ENCODE peak calls at places on chromosomes 16 and 17, in seven cellular contexts. D, K, Q, O, Y, M and Z are unnamed samples. For H3K9me3, the result is how much of the 10 kb centered on the place peaks cover.

GRCh38 chr16:72195609-72196008 is 23.7 kb upstream of the PMFBP1 start:
- DNase-seq in M (no peak), D (no peak), K (no peak), O (peak), Y (no peak), Q (no peak), Z (no peak)

GRCh38 chr17:38605230-38605851 is 411 bp downstream of the SRCIN1 start:
- DNase-seq in D (no peak), O (peak), K (no peak), Q (no peak), Y (peak), M (no peak), Z (no peak)

GRCh38 chr16:35713762-35714650 is 2254.6 kb downstream of the TP53TG3F start:
- DNase-seq in K (no peak), D (no peak), Q (no peak), O (no peak), Y (no peak), M (no peak), Z (no peak)

GRCh38 chr17:38730526-38731379 is 612 bp downstream of the CISD3 start:
- DNase-seq in Q (peak), Y (peak), D (no peak), O (peak), K (peak), M (peak), Z (peak)

GRCh38 chr16:84454611-84455010 is 49.8 kb downstream of the MEAK7 start:
- DNase-seq in Q (no peak), M (no peak), K (no peak), O (peak), D (no peak), Y (no peak), Z (no peak)

GRCh38 chr17:49760909-49761558 is 2.9 kb downstream of the FAM117A start:
- DNase-seq in Y (no peak), O (no peak), Q (no peak), D (no peak), K (no peak), M (no peak), Z (no peak)

GRCh38 chr17:77086433-77087010 is 54.2 kb upstream of the SEC14L1 start:
- DNase-seq in K (peak), M (peak), Y (peak), Q (peak), D (peak), O (peak), Z (peak)

GRCh38 chr16:84279871-84280270 is 14.8 kb upstream of the WFDC1 start:
- DNase-seq in K (no peak), Y (no peak), Q (no peak), M (no peak), O (no peak), D (no peak), Z (no peak)

GRCh38 chr16:84699147-84699711 is 571 bp upstream of the USP10 start:
- DNase-seq in Y (no peak), Q (no peak), O (no peak), M (no peak), K (no peak), D (no peak), Z (no peak)

GRCh38 chr17:7308625-7309433 is 1.4 kb downstream of the EIF5A start:
- DNase-seq in K (peak), M (peak), Q (peak), O (peak), D (peak), Y (peak), Z (peak)

GRCh38 chr16:57722651-57723050 is 12.9 kb upstream of the KATNB1 start:
- DNase-seq in O (no peak), M (no peak), K (no peak), D (no peak), Q (no peak), Y (no peak), Z (no peak)

GRCh38 chr16:83581994-83582747 is 225.6 kb upstream of the HSBP1 start:
- DNase-seq in O (no peak), K (no peak), D (no peak), Y (no peak), Q (no peak), M (no peak), Z (no peak)

GRCh38 chr17:65074778-65075250 is 18.3 kb upstream of the GNA13 start:
- DNase-seq in Q (no peak), O (peak), M (peak), D (no peak), Y (peak), K (peak), Z (peak)

GRCh38 chr17:46943511-46944393 is 20.8 kb downstream of the GOSR2 start:
- DNase-seq in Q (no peak), D (no peak), Y (peak), O (peak), K (peak), M (no peak), Z (no peak)

GRCh38 chr17:8887834-8888703 is 20.6 kb upstream of the PIK3R6 start:
- DNase-seq in D (no peak), Y (peak), Q (peak), M (peak), O (peak), K (no peak), Z (peak)

GRCh38 chr16:7182510-7183109 is 150.0 kb upstream of the RBFOX1 start:
- DNase-seq in M (no peak), D (no peak), O (peak), Y (no peak), K (no peak), Q (no peak), Z (no peak)

GRCh38 chr17:34756670-34757021 is 177.3 kb downstream of the TMEM132E start:
- DNase-seq in Y (no peak), D (no peak), O (peak), Q (no peak), K (no peak), M (no peak), Z (no peak)

GRCh38 chr17:77328823-77329740 is 188.3 kb downstream of the SEC14L1 start:
- DNase-seq in D (no peak), O (peak), K (no peak), M (no peak), Q (no peak), Y (no peak), Z (no peak)

GRCh38 chr17:82035956-82036633 is 1.4 kb downstream of the DCXR start:
- DNase-seq in D (no peak), Q (no peak), O (no peak), Y (no peak), K (no peak), M (no peak), Z (no peak)

GRCh38 chr17:76537578-76538280 is at the start of gene CYGB:
- DNase-seq in M (no peak), Q (no peak), K (no peak), O (peak), D (no peak), Y (peak), Z (peak)

DNA sequence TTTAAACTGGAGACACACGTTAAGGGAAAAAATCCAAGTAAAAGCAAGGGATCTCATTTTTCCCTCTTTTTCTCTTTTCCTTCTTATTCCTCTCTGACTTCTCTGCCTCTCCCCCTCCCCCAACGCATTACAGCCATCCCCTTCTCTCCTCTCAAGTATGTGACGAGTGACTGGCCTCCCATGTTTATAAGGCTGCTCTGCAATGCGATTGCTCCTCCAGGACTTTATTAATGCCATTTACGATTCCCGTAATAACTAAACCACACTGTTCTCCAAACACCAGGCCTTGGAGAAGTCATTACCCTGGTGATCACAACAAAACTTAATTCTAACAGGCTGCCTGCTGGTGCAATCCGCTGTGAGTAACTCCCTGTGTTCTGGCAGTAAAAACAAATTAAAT is 88.8 kb downstream of the HS3ST3B1 start:
- DNase-seq in K (no peak), O (peak), Y (no peak), M (no peak), Q (no peak), D (no peak), Z (no peak)
- H3K9me3 ChIP-seq in K (under half), O (under half), Y (under half), M (under half), Q (under half), D (under half), Z (under half)

GRCh38 chr16:31842864-31843263 is 30.7 kb upstream of the ZNF267 start:
- DNase-seq in K (no peak), Y (no peak), Q (no peak), D (no peak), M (no peak), O (no peak), Z (no peak)
- H3K9me3 ChIP-seq in K (under half), Y (under half), Q (under half), D (under half), M (under half), O (half or more), Z (half or more)

DNA sequence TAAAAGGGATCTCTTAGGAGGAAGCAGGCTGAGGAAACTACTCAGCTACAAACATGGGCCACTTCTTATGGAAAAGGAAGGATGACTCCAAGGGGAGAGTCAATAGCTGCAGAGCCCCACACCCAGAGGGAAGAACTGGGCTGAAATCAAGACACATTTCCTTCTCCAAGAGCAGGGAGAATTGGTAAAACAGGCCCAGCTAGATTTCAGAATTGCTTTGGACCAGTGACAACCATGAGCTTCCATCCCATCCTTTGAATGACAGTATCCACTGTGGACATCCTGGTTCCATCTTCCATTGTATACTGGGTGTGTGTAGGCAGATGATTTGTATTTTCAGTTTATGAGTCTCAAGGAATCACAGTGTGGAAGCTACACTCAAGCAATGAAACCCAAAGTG is 267.5 kb downstream of the IRF8 start:
- DNase-seq in D (no peak), K (no peak), M (no peak), Q (no peak), Y (no peak), O (no peak), Z (no peak)
- H3K9me3 ChIP-seq in D (under half), K (under half), M (under half), Q (under half), Y (under half), O (under half), Z (under half)

GRCh38 chr17:16551878-16552636 is 16.9 kb downstream of the ZNF287 start:
- DNase-seq in Q (no peak), K (no peak), O (no peak), Y (no peak), D (no peak), M (no peak), Z (no peak)
- H3K9me3 ChIP-seq in Q (under half), K (half or more), O (half or more), Y (under half), D (under half), M (under half), Z (half or more)

DNA sequence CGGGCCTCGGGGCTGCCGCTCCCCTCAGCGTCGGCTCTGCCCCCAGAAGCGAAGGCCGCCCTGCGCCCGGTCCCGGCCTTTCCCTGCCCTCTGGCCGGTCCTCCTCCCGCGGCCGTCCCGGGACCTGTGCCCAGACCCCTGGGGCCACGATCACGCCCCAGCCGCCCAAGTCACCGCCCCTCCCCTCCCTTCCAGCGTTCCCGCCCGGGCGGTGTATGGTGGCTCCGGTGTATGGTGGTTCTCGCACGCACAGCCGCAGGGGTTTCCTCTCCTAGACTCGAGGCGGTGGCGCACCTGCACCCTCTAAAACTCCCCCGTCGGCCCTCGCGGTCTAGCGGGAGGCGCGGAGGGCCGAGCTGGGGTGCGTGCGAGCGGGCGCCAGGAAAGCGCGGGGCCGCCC is 10.0 kb downstream of the TIGD7 start:
- DNase-seq in Y (no peak), O (no peak), K (no peak), Q (no peak), M (no peak), D (no peak), Z (no peak)
- H3K9me3 ChIP-seq in Y (under half), O (half or more), K (half or more), Q (under half), M (half or more), D (under half), Z (half or more)